ENCODE peak calls at places on chromosomes 4 and X, in six cellular contexts. One of them, this sample, is unnamed.

GRCh38 chrX:826448-826847 is 195.9 kb downstream of the SHOX start:
- DNase-seq in HCT116: no peak
- DNase-seq in suprapubic skin: no peak
- DNase-seq in right lobe of liver: no peak
- DNase-seq in stomach: no peak
- DNase-seq in spleen: no peak
- DNase-seq in this sample: no peak

GRCh38 chr4:84878090-84878489 is 88.4 kb downstream of the WDFY3 start:
- DNase-seq in spleen: no peak
- DNase-seq in stomach: no peak
- DNase-seq in HCT116: no peak
- DNase-seq in right lobe of liver: no peak
- DNase-seq in suprapubic skin: no peak
- DNase-seq in this sample: no peak

GRCh38 chr4:147594107-147594506 is 23.1 kb upstream of the TMEM184C start:
- DNase-seq in HCT116: no peak
- DNase-seq in spleen: no peak
- DNase-seq in right lobe of liver: no peak
- DNase-seq in suprapubic skin: no peak
- DNase-seq in stomach: no peak
- DNase-seq in this sample: no peak

GRCh38 chrX:84336646-84337045 is 148.6 kb upstream of the RPS6KA6 start:
- DNase-seq in spleen: no peak
- DNase-seq in suprapubic skin: no peak
- DNase-seq in stomach: no peak
- DNase-seq in HCT116: no peak
- DNase-seq in right lobe of liver: no peak
- DNase-seq in this sample: no peak

GRCh38 chrX:23483396-23483795 is 148.7 kb downstream of the PTCHD1 start:
- DNase-seq in suprapubic skin: no peak
- DNase-seq in stomach: no peak
- DNase-seq in right lobe of liver: no peak
- DNase-seq in spleen: no peak
- DNase-seq in HCT116: no peak
- DNase-seq in this sample: no peak

GRCh38 chr4:74440356-74440755 is 4.6 kb upstream of the AREG start:
- DNase-seq in HCT116: no peak
- DNase-seq in right lobe of liver: no peak
- DNase-seq in stomach: no peak
- DNase-seq in suprapubic skin: no peak
- DNase-seq in spleen: no peak
- DNase-seq in this sample: no peak

GRCh38 chrX:120262781-120263719 is 12.4 kb downstream of the ZBTB33 start:
- DNase-seq in right lobe of liver: no peak
- DNase-seq in stomach: no peak
- DNase-seq in suprapubic skin: no peak
- DNase-seq in HCT116: no peak
- DNase-seq in spleen: no peak
- DNase-seq in this sample: no peak

GRCh38 chr4:164512124-164512523 is 241.8 kb upstream of the SMIM31 start:
- DNase-seq in suprapubic skin: no peak
- DNase-seq in HCT116: no peak
- DNase-seq in spleen: no peak
- DNase-seq in stomach: no peak
- DNase-seq in right lobe of liver: no peak
- DNase-seq in this sample: no peak

GRCh38 chr4:688695-689497 is at the start of gene SLC49A3:
- DNase-seq in suprapubic skin: no peak
- DNase-seq in right lobe of liver: peak
- DNase-seq in HCT116: no peak
- DNase-seq in spleen: peak
- DNase-seq in stomach: peak
- DNase-seq in this sample: no peak

GRCh38 chr4:56283394-56283793 is 103.9 kb downstream of the AASDH start:
- DNase-seq in stomach: no peak
- DNase-seq in suprapubic skin: no peak
- DNase-seq in HCT116: no peak
- DNase-seq in spleen: no peak
- DNase-seq in right lobe of liver: no peak
- DNase-seq in this sample: no peak

GRCh38 chrX:150990910-150991309 is 7.8 kb downstream of the HMGB3 start:
- DNase-seq in right lobe of liver: no peak
- DNase-seq in HCT116: no peak
- DNase-seq in spleen: no peak
- DNase-seq in stomach: no peak
- DNase-seq in suprapubic skin: no peak
- DNase-seq in this sample: no peak

GRCh38 chr4:143207555-143207954 is 22.8 kb downstream of the USP38 start:
- DNase-seq in right lobe of liver: no peak
- DNase-seq in stomach: no peak
- DNase-seq in spleen: no peak
- DNase-seq in suprapubic skin: no peak
- DNase-seq in HCT116: no peak
- DNase-seq in this sample: no peak

GRCh38 chr4:17155486-17155885 is 257.0 kb upstream of the LDB2 start:
- DNase-seq in stomach: no peak
- DNase-seq in spleen: no peak
- DNase-seq in HCT116: no peak
- DNase-seq in right lobe of liver: no peak
- DNase-seq in suprapubic skin: no peak
- DNase-seq in this sample: no peak

GRCh38 chr4:169823685-169824084 is 65.9 kb upstream of the HPF1 start:
- DNase-seq in HCT116: no peak
- DNase-seq in suprapubic skin: no peak
- DNase-seq in right lobe of liver: peak
- DNase-seq in stomach: no peak
- DNase-seq in spleen: no peak
- DNase-seq in this sample: peak

GRCh38 chrX:7771788-7772438 is 71.1 kb upstream of the VCX start:
- DNase-seq in right lobe of liver: no peak
- DNase-seq in stomach: no peak
- DNase-seq in suprapubic skin: no peak
- DNase-seq in HCT116: no peak
- DNase-seq in spleen: no peak
- DNase-seq in this sample: no peak

GRCh38 chrX:149910178-149910695 is 19.1 kb upstream of the HSFX4 start:
- DNase-seq in spleen: no peak
- DNase-seq in suprapubic skin: no peak
- DNase-seq in stomach: no peak
- DNase-seq in HCT116: no peak
- DNase-seq in right lobe of liver: no peak
- DNase-seq in this sample: no peak

GRCh38 chrX:19846995-19847790 is 40.2 kb downstream of the SH3KBP1 start:
- DNase-seq in HCT116: no peak
- DNase-seq in spleen: no peak
- DNase-seq in stomach: no peak
- DNase-seq in right lobe of liver: no peak
- DNase-seq in suprapubic skin: no peak
- DNase-seq in this sample: peak

DNA sequence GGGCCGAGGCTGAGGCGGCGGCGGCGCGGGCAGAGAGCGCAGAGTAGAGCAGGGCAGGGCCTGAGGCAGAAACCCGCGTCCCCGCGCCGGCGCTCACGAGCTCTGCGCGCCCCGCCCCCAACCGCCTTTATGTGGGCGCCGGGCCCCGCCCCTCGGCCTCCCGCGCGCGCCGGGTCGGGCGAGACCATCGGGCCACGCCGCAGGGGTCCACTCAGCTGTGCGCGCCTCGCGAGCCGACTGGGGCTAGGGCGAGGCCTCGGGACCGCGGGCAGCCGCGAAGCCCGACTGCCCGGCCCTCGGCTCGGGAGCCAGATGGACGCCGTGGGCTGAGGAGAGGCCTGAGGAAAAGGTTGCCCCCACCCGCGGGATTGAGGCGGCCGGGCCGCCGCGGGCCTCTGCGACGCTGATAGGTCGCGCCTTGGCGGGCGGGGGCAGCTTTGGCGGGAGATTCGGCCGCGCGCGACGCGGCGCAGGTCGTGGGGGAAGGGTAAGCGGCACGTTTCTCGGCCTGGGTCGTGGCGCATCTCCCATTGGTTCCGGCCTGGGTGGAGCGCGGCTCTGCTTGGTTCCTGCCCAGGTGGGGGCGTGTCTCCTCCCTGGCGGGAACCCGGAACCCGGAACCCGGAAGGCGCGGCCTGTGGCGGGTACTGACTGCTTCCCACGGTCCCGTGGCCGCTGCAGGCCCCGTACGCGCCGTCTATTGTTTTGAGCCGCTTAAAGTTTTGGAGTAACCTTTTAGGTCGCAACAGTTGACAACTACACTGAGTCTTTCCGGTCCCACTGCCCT is at the start of gene SLBP:
- DNase-seq in suprapubic skin: peak
- DNase-seq in right lobe of liver: peak
- DNase-seq in stomach: peak
- DNase-seq in HCT116: peak
- DNase-seq in spleen: peak
- DNase-seq in this sample: peak
- TF ChIP-seq POLR2A in suprapubic skin: peak
- TF ChIP-seq POLR2A in right lobe of liver: peak
- TF ChIP-seq POLR2A in stomach: no peak
- TF ChIP-seq POLR2A in HCT116: peak
- TF ChIP-seq POLR2A in spleen: peak
- TF ChIP-seq POLR2A in this sample: peak

DNA sequence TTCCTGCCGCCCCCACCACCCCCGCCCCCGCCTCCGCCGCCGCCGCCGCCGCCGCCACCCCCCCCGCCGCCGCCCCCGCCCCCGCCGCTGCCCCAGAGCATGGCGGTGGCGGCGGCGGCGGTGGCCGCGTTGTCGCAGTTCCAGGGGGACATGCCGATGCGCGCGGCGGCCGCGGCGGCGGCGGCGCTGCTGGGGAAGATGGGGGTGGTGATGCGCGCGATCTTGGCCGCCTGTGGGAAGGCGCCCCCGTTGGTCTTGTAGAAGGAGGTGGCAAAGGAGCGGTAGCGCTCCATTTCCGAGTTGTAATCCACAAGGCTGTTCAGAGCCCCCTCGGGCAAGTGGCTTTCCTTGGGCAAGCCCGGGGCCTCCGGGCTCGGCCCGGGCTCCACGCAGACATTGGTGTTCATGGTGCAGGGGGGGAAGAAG is 3.3 kb downstream of the CXXC4 start:
- DNase-seq in suprapubic skin: peak
- DNase-seq in spleen: peak
- DNase-seq in stomach: peak
- DNase-seq in HCT116: no peak
- DNase-seq in right lobe of liver: peak
- DNase-seq in this sample: peak
- TF ChIP-seq POLR2A in suprapubic skin: no peak
- TF ChIP-seq POLR2A in spleen: no peak
- TF ChIP-seq POLR2A in stomach: no peak
- TF ChIP-seq POLR2A in HCT116: no peak
- TF ChIP-seq POLR2A in right lobe of liver: no peak
- TF ChIP-seq POLR2A in this sample: peak

GRCh38 chrX:44872817-44873414 is at the start of gene KDM6A:
- DNase-seq in HCT116: peak
- DNase-seq in stomach: peak
- DNase-seq in right lobe of liver: peak
- DNase-seq in suprapubic skin: peak
- DNase-seq in spleen: peak
- DNase-seq in this sample: peak
- TF ChIP-seq POLR2A in HCT116: peak
- TF ChIP-seq POLR2A in stomach: no peak
- TF ChIP-seq POLR2A in right lobe of liver: peak
- TF ChIP-seq POLR2A in suprapubic skin: no peak
- TF ChIP-seq POLR2A in spleen: no peak
- TF ChIP-seq POLR2A in this sample: no peak

GRCh38 chr4:15717647-15718416 is 15.0 kb downstream of the BST1 start:
- DNase-seq in stomach: no peak
- DNase-seq in HCT116: no peak
- DNase-seq in spleen: no peak
- DNase-seq in right lobe of liver: no peak
- DNase-seq in suprapubic skin: no peak
- DNase-seq in this sample: no peak
- TF ChIP-seq POLR2A in stomach: no peak
- TF ChIP-seq POLR2A in HCT116: no peak
- TF ChIP-seq POLR2A in spleen: no peak
- TF ChIP-seq POLR2A in right lobe of liver: no peak
- TF ChIP-seq POLR2A in suprapubic skin: no peak
- TF ChIP-seq POLR2A in this sample: no peak

DNA sequence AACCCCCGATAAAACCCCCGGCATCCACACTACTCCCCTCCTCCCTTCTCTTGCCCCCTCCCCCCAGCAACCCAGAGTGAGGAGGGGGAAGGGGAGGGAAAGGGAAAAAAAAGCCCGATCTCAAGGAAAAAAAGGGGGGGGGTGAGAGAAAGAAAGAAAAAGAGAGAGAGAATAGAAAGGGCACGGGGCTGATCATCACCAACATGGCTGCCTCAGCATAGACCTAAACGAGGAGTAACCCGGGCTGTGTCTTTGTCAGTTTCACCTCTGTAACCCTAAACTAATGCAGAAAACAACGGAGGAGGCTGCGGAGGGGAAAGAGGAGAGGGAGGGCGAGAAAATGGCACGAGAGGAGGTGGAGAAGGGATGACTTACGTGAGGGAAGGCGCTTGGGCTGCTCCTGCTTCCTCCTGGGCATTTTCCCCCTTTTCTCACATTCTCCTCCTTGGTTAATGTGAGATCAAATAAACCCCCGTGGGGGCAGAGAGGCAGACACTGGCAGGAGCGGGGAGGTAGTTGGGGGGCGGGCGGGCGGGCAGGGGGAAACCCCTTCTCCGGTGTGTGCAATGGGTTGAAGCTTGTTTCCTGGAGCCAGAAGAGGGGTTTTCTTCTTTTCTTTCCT is 522 bp downstream of the ZNF827 start:
- DNase-seq in right lobe of liver: no peak
- DNase-seq in spleen: no peak
- DNase-seq in stomach: no peak
- DNase-seq in suprapubic skin: no peak
- DNase-seq in HCT116: no peak
- DNase-seq in this sample: no peak
- TF ChIP-seq POLR2A in right lobe of liver: no peak
- TF ChIP-seq POLR2A in spleen: no peak
- TF ChIP-seq POLR2A in stomach: no peak
- TF ChIP-seq POLR2A in suprapubic skin: no peak
- TF ChIP-seq POLR2A in HCT116: no peak
- TF ChIP-seq POLR2A in this sample: peak

GRCh38 chr4:121126449-121127006 is 37.6 kb downstream of the TNIP3 start:
- DNase-seq in spleen: no peak
- DNase-seq in HCT116: no peak
- DNase-seq in right lobe of liver: no peak
- DNase-seq in suprapubic skin: no peak
- DNase-seq in stomach: no peak
- DNase-seq in this sample: no peak

GRCh38 chr4:121119715-121120114 is 44.4 kb downstream of the TNIP3 start:
- DNase-seq in spleen: no peak
- DNase-seq in stomach: no peak
- DNase-seq in right lobe of liver: no peak
- DNase-seq in suprapubic skin: no peak
- DNase-seq in HCT116: no peak
- DNase-seq in this sample: no peak

GRCh38 chr4:121125486-121125885 is 38.6 kb downstream of the TNIP3 start:
- DNase-seq in HCT116: no peak
- DNase-seq in stomach: no peak
- DNase-seq in right lobe of liver: no peak
- DNase-seq in suprapubic skin: no peak
- DNase-seq in spleen: no peak
- DNase-seq in this sample: no peak

GRCh38 chr4:121118344-121118743 is 45.8 kb downstream of the TNIP3 start:
- DNase-seq in suprapubic skin: no peak
- DNase-seq in spleen: no peak
- DNase-seq in HCT116: no peak
- DNase-seq in stomach: no peak
- DNase-seq in right lobe of liver: no peak
- DNase-seq in this sample: no peak

GRCh38 chr4:121122661-121123060 is 41.5 kb downstream of the TNIP3 start:
- DNase-seq in spleen: no peak
- DNase-seq in stomach: no peak
- DNase-seq in suprapubic skin: no peak
- DNase-seq in HCT116: no peak
- DNase-seq in right lobe of liver: no peak
- DNase-seq in this sample: no peak
- TF ChIP-seq POLR2A in spleen: no peak
- TF ChIP-seq POLR2A in stomach: no peak
- TF ChIP-seq POLR2A in suprapubic skin: no peak
- TF ChIP-seq POLR2A in HCT116: no peak
- TF ChIP-seq POLR2A in right lobe of liver: no peak
- TF ChIP-seq POLR2A in this sample: no peak